ENCODE peak calls at places on chromosome 4, in four cellular contexts. M, P, X and Z are unnamed samples.

GRCh38 chr4:146654976-146655761 is 16.5 kb downstream of the POU4F2 start:
- DNase-seq in M (no peak), P (peak), X (no peak), Z (no peak)

GRCh38 chr4:7649741-7650531 is 215.2 kb upstream of the PSAPL1 start:
- DNase-seq in M (peak), P (peak), X (peak), Z (peak)

GRCh38 chr4:114729339-114729738 is 130.7 kb downstream of the UGT8 start:
- DNase-seq in M (no peak), P (no peak), X (no peak), Z (no peak)

GRCh38 chr4:156805696-156806095 is 165.9 kb downstream of the PDGFC start:
- DNase-seq in M (no peak), P (no peak), X (no peak), Z (no peak)

GRCh38 chr4:166003811-166004210 is 130.8 kb downstream of the TLL1 start:
- DNase-seq in M (no peak), P (no peak), X (no peak), Z (no peak)

GRCh38 chr4:160481696-160482330 is 1378.9 kb downstream of the RAPGEF2 start:
- DNase-seq in M (no peak), P (no peak), X (no peak), Z (no peak)

GRCh38 chr4:139521764-139522373 is 34.1 kb downstream of the SETD7 start:
- DNase-seq in M (no peak), P (no peak), X (no peak), Z (no peak)

GRCh38 chr4:153594208-153594607 is 89.9 kb upstream of the TLR2 start:
- DNase-seq in M (peak), P (peak), X (no peak), Z (no peak)

GRCh38 chr4:159483110-159483509 is 380.2 kb downstream of the RAPGEF2 start:
- DNase-seq in M (no peak), P (no peak), X (no peak), Z (no peak)

GRCh38 chr4:120432451-120432850 is 365.8 kb upstream of the MAD2L1 start:
- DNase-seq in M (no peak), P (no peak), X (no peak), Z (no peak)

GRCh38 chr4:10354746-10355145 is 102.5 kb downstream of the ZNF518B start:
- DNase-seq in M (no peak), P (no peak), X (no peak), Z (no peak)

GRCh38 chr4:23945521-23946017 is 55.7 kb upstream of the PPARGC1A start:
- DNase-seq in M (peak), P (peak), X (no peak), Z (no peak)

GRCh38 chr4:151475338-151475737 is 66.4 kb downstream of the FHIP1A start:
- DNase-seq in M (no peak), P (no peak), X (no peak), Z (no peak)

GRCh38 chr4:70623301-70623700 is 5.2 kb upstream of the ENAM start:
- DNase-seq in M (no peak), P (no peak), X (no peak), Z (no peak)